ENCODE peak calls at places on chromosomes 11 and 22, in nine cellular contexts. I is NAMALWA, Z is T1000, E is pons, N is HEK293T, F is iPS-NIHi11, A is NCI-H2029, P is ovary, K is omental fat pad. R is an unnamed sample.

GRCh38 chr11:6307879-6308278 is 12.4 kb downstream of the CAVIN3 start:
- DNase-seq in I (no peak), Z (no peak), E (no peak), N (no peak), F (no peak), A (no peak), P (no peak), K (no peak), R (no peak)

GRCh38 chr11:131099746-131100145 is 183.5 kb upstream of the SNX19 start:
- DNase-seq in I (no peak), Z (no peak), E (peak; percentile 77), N (no peak), F (no peak), A (no peak), P (no peak), K (no peak), R (no peak)

GRCh38 chr11:2450321-2451041 is 5.7 kb downstream of the KCNQ1 start:
- DNase-seq in I (no peak), Z (no peak), E (no peak), N (no peak), F (no peak), A (no peak), P (no peak), K (no peak), R (no peak)

GRCh38 chr22:20783844-20784723 is 10.2 kb downstream of the SERPIND1 start:
- DNase-seq in I (peak; percentile 84), Z (peak; percentile 49), E (peak; percentile 79), N (peak; percentile 73), F (peak; percentile 66), A (peak; percentile 42), P (no peak), K (no peak), R (peak; percentile 46)

GRCh38 chr11:1530686-1531256 is 41.3 kb downstream of the DUSP8 start:
- DNase-seq in I (no peak), Z (no peak), E (no peak), N (no peak), F (no peak), A (no peak), P (no peak), K (no peak), R (no peak)

GRCh38 chr11:119624102-119624615 is 104.8 kb downstream of the NECTIN1 start:
- DNase-seq in I (peak; percentile 24), Z (no peak), E (no peak), N (peak; percentile 77), F (peak; percentile 89), A (no peak), P (no peak), K (no peak), R (no peak)

GRCh38 chr11:126104420-126104819 is 41.8 kb upstream of the CDON start:
- DNase-seq in I (no peak), Z (no peak), E (no peak), N (no peak), F (peak; percentile 93), A (peak; percentile 24), P (no peak), K (no peak), R (no peak)

GRCh38 chr11:110152199-110152598 is 59.0 kb downstream of the ZC3H12C start:
- DNase-seq in I (no peak), Z (no peak), E (no peak), N (no peak), F (no peak), A (no peak), P (no peak), K (no peak), R (no peak)

GRCh38 chr11:124123587-124123986 is 8.3 kb downstream of the VWA5A start:
- DNase-seq in I (peak; percentile 34), Z (no peak), E (no peak), N (no peak), F (peak; percentile 43), A (no peak), P (no peak), K (no peak), R (no peak)

GRCh38 chr11:48088682-48089050 is 108.3 kb downstream of the PTPRJ start:
- DNase-seq in I (no peak), Z (no peak), E (no peak), N (no peak), F (no peak), A (peak; percentile 88), P (no peak), K (no peak), R (no peak)

GRCh38 chr11:77479746-77480352 is 6.0 kb upstream of the PAK1 start:
- DNase-seq in I (no peak), Z (no peak), E (no peak), N (no peak), F (peak; percentile 44), A (no peak), P (no peak), K (no peak), R (no peak)

GRCh38 chr22:46025973-46026906 is 49.3 kb upstream of the WNT7B start:
- DNase-seq in I (no peak), Z (no peak), E (no peak), N (no peak), F (no peak), A (no peak), P (peak; percentile 42), K (peak; percentile 20), R (no peak)

GRCh38 chr22:37701121-37701786 is 4.4 kb downstream of the TRIOBP start:
- DNase-seq in I (no peak), Z (no peak), E (peak; percentile 78), N (no peak), F (no peak), A (no peak), P (no peak), K (no peak), R (no peak)

GRCh38 chr11:64887757-64888405 is 9.5 kb upstream of the EHD1 start:
- DNase-seq in I (peak; percentile 82), Z (peak; percentile 77), E (peak; percentile 45), N (peak; percentile 90), F (peak; percentile 95), A (peak; percentile 50), P (peak; percentile 88), K (no peak), R (peak; percentile 80)

GRCh38 chr11:38252620-38253019 is 1654.6 kb upstream of the RAG2 start:
- DNase-seq in I (no peak), Z (no peak), E (no peak), N (no peak), F (no peak), A (no peak), P (no peak), K (no peak), R (no peak)

R was measured in mucosa of gallbladder.